ENCODE peak calls at places on chromosome X, in ten cellular contexts. One of them, this sample, is unnamed.

GRCh38 chrX:118346258-118347094 is 570 bp downstream of the WDR44 start:
- DNase-seq in KBM-7: no peak
- DNase-seq in OCI-M1: peak
- DNase-seq in erythroblast: peak
- DNase-seq in NCI-H1092 treated with DMSO at 0.1 percent for 48 hours: peak
- DNase-seq in NCI-H1436 treated with DMSO at 0.1 percent for 48 hours: no peak
- DNase-seq in mesendoderm: peak
- DNase-seq in Calu3: peak
- DNase-seq in mucosa of descending colon: peak
- DNase-seq in endothelial cell: peak
- DNase-seq in this sample: peak

GRCh38 chrX:101429934-101430333 is 21.9 kb downstream of the HNRNPH2 start:
- DNase-seq in KBM-7: no peak
- DNase-seq in OCI-M1: no peak
- DNase-seq in erythroblast: no peak
- DNase-seq in NCI-H1092 treated with DMSO at 0.1 percent for 48 hours: no peak
- DNase-seq in NCI-H1436 treated with DMSO at 0.1 percent for 48 hours: no peak
- DNase-seq in mesendoderm: no peak
- DNase-seq in Calu3: no peak
- DNase-seq in mucosa of descending colon: no peak
- DNase-seq in endothelial cell: no peak
- DNase-seq in this sample: no peak

GRCh38 chrX:40439625-40440532 is 140.9 kb upstream of the ATP6AP2 start:
- DNase-seq in KBM-7: peak
- DNase-seq in OCI-M1: peak
- DNase-seq in erythroblast: peak
- DNase-seq in NCI-H1092 treated with DMSO at 0.1 percent for 48 hours: no peak
- DNase-seq in NCI-H1436 treated with DMSO at 0.1 percent for 48 hours: no peak
- DNase-seq in mesendoderm: peak
- DNase-seq in Calu3: no peak
- DNase-seq in mucosa of descending colon: no peak
- DNase-seq in endothelial cell: no peak
- DNase-seq in this sample: no peak

GRCh38 chrX:123698979-123699378 is 33.9 kb downstream of the THOC2 start:
- DNase-seq in KBM-7: no peak
- DNase-seq in OCI-M1: no peak
- DNase-seq in erythroblast: no peak
- DNase-seq in NCI-H1092 treated with DMSO at 0.1 percent for 48 hours: no peak
- DNase-seq in NCI-H1436 treated with DMSO at 0.1 percent for 48 hours: no peak
- DNase-seq in mesendoderm: no peak
- DNase-seq in Calu3: no peak
- DNase-seq in mucosa of descending colon: no peak
- DNase-seq in endothelial cell: no peak
- DNase-seq in this sample: no peak

GRCh38 chrX:136112781-136113180 is 34.6 kb upstream of the FHL1 start:
- DNase-seq in KBM-7: no peak
- DNase-seq in OCI-M1: no peak
- DNase-seq in erythroblast: no peak
- DNase-seq in NCI-H1092 treated with DMSO at 0.1 percent for 48 hours: no peak
- DNase-seq in NCI-H1436 treated with DMSO at 0.1 percent for 48 hours: no peak
- DNase-seq in mesendoderm: no peak
- DNase-seq in Calu3: no peak
- DNase-seq in mucosa of descending colon: no peak
- DNase-seq in endothelial cell: no peak
- DNase-seq in this sample: no peak

GRCh38 chrX:2627272-2627867 is 63.7 kb upstream of the CD99 start:
- DNase-seq in KBM-7: peak
- DNase-seq in OCI-M1: no peak
- DNase-seq in erythroblast: no peak
- DNase-seq in NCI-H1092 treated with DMSO at 0.1 percent for 48 hours: no peak
- DNase-seq in NCI-H1436 treated with DMSO at 0.1 percent for 48 hours: no peak
- DNase-seq in mesendoderm: peak
- DNase-seq in Calu3: peak
- DNase-seq in mucosa of descending colon: peak
- DNase-seq in endothelial cell: no peak
- DNase-seq in this sample: peak

GRCh38 chrX:72479324-72480274 is 93.0 kb downstream of the HDAC8 start:
- DNase-seq in KBM-7: no peak
- DNase-seq in OCI-M1: no peak
- DNase-seq in erythroblast: no peak
- DNase-seq in NCI-H1092 treated with DMSO at 0.1 percent for 48 hours: no peak
- DNase-seq in NCI-H1436 treated with DMSO at 0.1 percent for 48 hours: no peak
- DNase-seq in mesendoderm: no peak
- DNase-seq in Calu3: no peak
- DNase-seq in mucosa of descending colon: peak
- DNase-seq in endothelial cell: no peak
- DNase-seq in this sample: peak

GRCh38 chrX:47217121-47217851 is 1.2 kb upstream of the CDK16 start:
- DNase-seq in KBM-7: no peak
- DNase-seq in OCI-M1: peak
- DNase-seq in erythroblast: peak
- DNase-seq in NCI-H1092 treated with DMSO at 0.1 percent for 48 hours: peak
- DNase-seq in NCI-H1436 treated with DMSO at 0.1 percent for 48 hours: no peak
- DNase-seq in mesendoderm: peak
- DNase-seq in Calu3: no peak
- DNase-seq in mucosa of descending colon: peak
- DNase-seq in endothelial cell: peak
- DNase-seq in this sample: peak

GRCh38 chrX:34578237-34578636 is 78.8 kb downstream of the TMEM47 start:
- DNase-seq in KBM-7: peak
- DNase-seq in OCI-M1: peak
- DNase-seq in erythroblast: peak
- DNase-seq in NCI-H1092 treated with DMSO at 0.1 percent for 48 hours: peak
- DNase-seq in NCI-H1436 treated with DMSO at 0.1 percent for 48 hours: no peak
- DNase-seq in mesendoderm: peak
- DNase-seq in Calu3: peak
- DNase-seq in mucosa of descending colon: peak
- DNase-seq in endothelial cell: no peak
- DNase-seq in this sample: no peak

GRCh38 chrX:69365755-69366154 is 138.4 kb upstream of the NALF2 start:
- DNase-seq in KBM-7: no peak
- DNase-seq in OCI-M1: no peak
- DNase-seq in erythroblast: no peak
- DNase-seq in NCI-H1092 treated with DMSO at 0.1 percent for 48 hours: no peak
- DNase-seq in NCI-H1436 treated with DMSO at 0.1 percent for 48 hours: no peak
- DNase-seq in mesendoderm: no peak
- DNase-seq in Calu3: no peak
- DNase-seq in mucosa of descending colon: no peak
- DNase-seq in endothelial cell: no peak
- DNase-seq in this sample: no peak

GRCh38 chrX:48826135-48826875 is at the start of gene ERAS:
- DNase-seq in KBM-7: no peak
- DNase-seq in OCI-M1: no peak
- DNase-seq in erythroblast: no peak
- DNase-seq in NCI-H1092 treated with DMSO at 0.1 percent for 48 hours: no peak
- DNase-seq in NCI-H1436 treated with DMSO at 0.1 percent for 48 hours: no peak
- DNase-seq in mesendoderm: no peak
- DNase-seq in Calu3: no peak
- DNase-seq in mucosa of descending colon: no peak
- DNase-seq in endothelial cell: no peak
- DNase-seq in this sample: no peak